ENCODE peak calls at places on chromosome X, in seven cellular contexts. M is AG04449, X is psoas muscle, D is Calu3, B is choroid plexus epithelial cell, J is testis, C is breast epithelium. T is an unnamed sample.

GRCh38 chrX:47380268-47380667 is 9.9 kb downstream of the ZNF157 start:
- DNase-seq in C (peak), B (no peak), M (peak), D (no peak), X (no peak), J (peak), T (peak)

GRCh38 chrX:115494133-115494532 is 66.8 kb upstream of the PLS3 start:
- DNase-seq in C (no peak), M (no peak), X (no peak), D (no peak), B (peak), J (no peak), T (no peak)

GRCh38 chrX:21503593-21503992 is 129.4 kb downstream of the CNKSR2 start:
- DNase-seq in C (no peak), J (no peak), X (no peak), D (no peak), M (no peak), B (no peak), T (no peak)

GRCh38 chrX:104315555-104315954 is 60.8 kb upstream of the ESX1 start:
- DNase-seq in D (no peak), M (no peak), X (no peak), J (no peak), B (peak), C (no peak), T (peak)

GRCh38 chrX:51332188-51332942 is at the start of gene NUDT10:
- DNase-seq in X (peak), B (peak), C (no peak), M (no peak), J (peak), D (no peak), T (peak)

GRCh38 chrX:101619336-101619735 is 1.5 kb upstream of the ARMCX6 start:
- DNase-seq in J (no peak), M (no peak), X (no peak), C (no peak), D (no peak), B (peak), T (no peak)

GRCh38 chrX:29478336-29479069 is 736.9 kb upstream of the MAGEB2 start:
- DNase-seq in B (peak), X (no peak), C (no peak), M (no peak), J (peak), D (peak), T (peak)

GRCh38 chrX:1453951-1454785 is 1.5 kb upstream of the ASMTL start:
- DNase-seq in M (peak), X (peak), D (peak), B (peak), J (peak), C (peak), T (peak)

GRCh38 chrX:38494239-38494823 is 67.0 kb upstream of the TSPAN7 start:
- DNase-seq in X (no peak), M (no peak), J (no peak), C (no peak), B (no peak), D (no peak), T (no peak)

GRCh38 chrX:128619490-128619889 is 567.3 kb upstream of the ACTRT1 start:
- DNase-seq in X (no peak), M (no peak), B (no peak), J (no peak), D (no peak), C (no peak), T (no peak)

GRCh38 chrX:36898301-36898700 is 109.9 kb upstream of the FAM47C start:
- DNase-seq in C (no peak), D (no peak), J (no peak), B (peak), X (no peak), M (no peak), T (peak)

GRCh38 chrX:150370589-150371312 is 7.6 kb downstream of the MAMLD1 start:
- DNase-seq in B (no peak), X (no peak), M (no peak), D (no peak), J (no peak), C (no peak), T (no peak)

GRCh38 chrX:140066262-140066661 is 100.9 kb upstream of the CXorf66 start:
- DNase-seq in B (no peak), X (no peak), J (no peak), C (no peak), D (no peak), M (no peak), T (no peak)

GRCh38 chrX:74370482-74370881 is 50.8 kb upstream of the SLC16A2 start:
- DNase-seq in X (no peak), J (no peak), M (no peak), B (no peak), C (no peak), D (no peak), T (no peak)

GRCh38 chrX:110588164-110588563 is 207.5 kb downstream of the CHRDL1 start:
- DNase-seq in C (no peak), B (no peak), X (no peak), J (no peak), D (no peak), M (no peak), T (no peak)

GRCh38 chrX:9604111-9604907 is 139.5 kb downstream of the TBL1X start:
- DNase-seq in J (peak), X (peak), D (no peak), M (no peak), C (peak), B (no peak), T (peak)

GRCh38 chrX:96540111-96540631 is 144.5 kb upstream of the DIAPH2 start:
- DNase-seq in J (no peak), B (no peak), M (no peak), D (no peak), C (no peak), X (no peak), T (no peak)

GRCh38 chrX:38636949-38637819 is 75.8 kb downstream of the TSPAN7 start:
- DNase-seq in B (peak), X (no peak), D (no peak), C (no peak), J (no peak), M (no peak), T (no peak)

GRCh38 chrX:50707376-50707775 is 106.6 kb downstream of the SHROOM4 start:
- DNase-seq in J (no peak), X (no peak), D (no peak), B (no peak), M (no peak), C (no peak), T (no peak)

GRCh38 chrX:130100180-130100579 is 10.1 kb downstream of the ELF4 start:
- DNase-seq in D (no peak), X (peak), M (no peak), C (no peak), B (peak), J (peak), T (peak)

GRCh38 chrX:3518870-3519269 is 172.4 kb upstream of the MXRA5 start:
- DNase-seq in D (peak), X (peak), J (no peak), M (peak), B (peak), C (no peak), T (peak)

GRCh38 chrX:152072236-152072635 is 66.1 kb downstream of the MAGEA10 start:
- DNase-seq in M (peak), B (peak), J (no peak), D (peak), C (no peak), X (no peak), T (peak)

GRCh38 chrX:22686138-22686541 is 313.6 kb upstream of the DDX53 start:
- DNase-seq in X (peak), B (peak), J (peak), C (no peak), D (no peak), M (peak), T (peak)

GRCh38 chrX:136750364-136750763 is 30.4 kb downstream of the ARHGEF6 start:
- DNase-seq in B (peak), M (no peak), C (no peak), J (no peak), X (no peak), D (no peak), T (no peak)

GRCh38 chrX:155841232-155841631 is 39.9 kb upstream of the VAMP7 start:
- DNase-seq in D (no peak), B (no peak), X (no peak), J (no peak), M (no peak), C (no peak), T (no peak)

GRCh38 chrX:129996120-129996519 is 13.7 kb downstream of the BCORL1 start:
- DNase-seq in M (peak), J (no peak), B (peak), X (no peak), D (no peak), C (no peak), T (peak)

GRCh38 chrX:155938132-155938531 is 57.0 kb downstream of the VAMP7 start:
- DNase-seq in J (no peak), D (no peak), B (no peak), M (no peak), X (no peak), C (no peak), T (no peak)

DNA sequence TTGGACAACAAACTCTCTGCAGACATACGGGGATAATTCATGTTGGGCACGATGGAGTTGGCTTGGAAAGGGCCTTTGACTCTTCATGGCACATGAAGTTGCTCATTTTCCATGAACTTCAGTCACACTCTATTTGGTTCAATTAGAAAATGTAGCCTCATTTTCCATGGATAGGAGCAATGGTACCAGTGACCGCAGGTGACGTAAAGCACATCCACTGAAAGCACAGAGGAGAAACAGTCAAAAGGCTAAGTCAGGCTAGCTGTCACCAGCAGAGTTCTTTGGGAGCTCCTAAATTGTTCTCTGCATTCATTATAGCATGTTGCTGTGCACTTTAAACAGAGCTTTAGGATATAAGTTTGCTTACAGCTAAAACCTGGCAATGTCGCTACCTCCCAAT is 39.9 kb upstream of the MAP3K15 start:
- DNase-seq in J (no peak), D (no peak), B (no peak), M (no peak), C (no peak), X (no peak), T (no peak)
- TF ChIP-seq CTCF in J (no peak), D (no peak), B (no peak), M (no peak), C (no peak), X (no peak), T (no peak)

GRCh38 chrX:40086569-40087335 is 11.0 kb downstream of the BCOR start:
- DNase-seq in X (no peak), M (no peak), J (peak), B (no peak), D (no peak), C (no peak), T (no peak)

GRCh38 chrX:40087574-40088298 is 10.0 kb downstream of the BCOR start:
- DNase-seq in C (no peak), J (no peak), D (no peak), X (no peak), B (no peak), M (no peak), T (no peak)

GRCh38 chrX:40088803-40089540 is 8.8 kb downstream of the BCOR start:
- DNase-seq in D (no peak), C (no peak), B (no peak), M (no peak), X (no peak), J (no peak), T (no peak)

GRCh38 chrX:40090050-40090804 is 7.5 kb downstream of the BCOR start:
- DNase-seq in C (no peak), X (no peak), M (no peak), D (peak), J (peak), B (no peak), T (no peak)

GRCh38 chrX:40088299-40088625 is 9.5 kb downstream of the BCOR start:
- DNase-seq in B (no peak), M (no peak), D (no peak), X (no peak), C (no peak), J (no peak), T (no peak)
- TF ChIP-seq CTCF in B (no peak), M (no peak), D (no peak), X (no peak), C (no peak), J (no peak), T (no peak)

DNA sequence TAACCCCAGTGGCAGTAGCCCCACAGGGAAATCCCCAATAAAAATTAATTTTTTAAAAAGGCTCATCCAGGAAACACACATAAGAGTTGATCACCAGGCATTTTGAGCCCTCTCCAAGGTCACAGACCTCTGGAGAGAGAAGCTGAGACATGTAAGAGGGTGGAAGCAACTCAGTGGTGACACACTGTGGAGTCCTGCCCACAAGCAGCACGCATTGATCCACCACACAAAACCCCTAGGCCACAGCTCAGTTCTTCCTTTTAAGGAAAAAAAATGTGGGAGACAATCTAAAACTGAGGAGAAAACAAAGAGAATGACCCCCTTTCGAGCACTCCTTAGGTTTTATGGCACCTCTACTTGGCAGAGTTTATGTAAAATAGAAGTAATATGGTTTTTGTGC is 71.7 kb upstream of the S100G start:
- DNase-seq in J (no peak), X (no peak), D (no peak), C (no peak), M (no peak), B (peak), T (peak)
- TF ChIP-seq CTCF in J (no peak), X (no peak), D (no peak), C (no peak), M (no peak), B (no peak), T (peak)

GRCh38 chrX:45767021-45767491 is 566.4 kb upstream of the DIPK2B start:
- DNase-seq in D (no peak), X (no peak), B (peak), M (no peak), J (no peak), C (no peak), T (peak)
- TF ChIP-seq CTCF in D (no peak), X (no peak), B (no peak), M (no peak), J (no peak), C (no peak), T (no peak)

GRCh38 chrX:54920610-54921426 is at the start of gene TRO:
- DNase-seq in D (no peak), J (peak), M (no peak), B (peak), X (no peak), C (no peak), T (no peak)
- TF ChIP-seq CTCF in D (no peak), J (no peak), M (peak), B (peak), X (no peak), C (no peak), T (peak)

DNA sequence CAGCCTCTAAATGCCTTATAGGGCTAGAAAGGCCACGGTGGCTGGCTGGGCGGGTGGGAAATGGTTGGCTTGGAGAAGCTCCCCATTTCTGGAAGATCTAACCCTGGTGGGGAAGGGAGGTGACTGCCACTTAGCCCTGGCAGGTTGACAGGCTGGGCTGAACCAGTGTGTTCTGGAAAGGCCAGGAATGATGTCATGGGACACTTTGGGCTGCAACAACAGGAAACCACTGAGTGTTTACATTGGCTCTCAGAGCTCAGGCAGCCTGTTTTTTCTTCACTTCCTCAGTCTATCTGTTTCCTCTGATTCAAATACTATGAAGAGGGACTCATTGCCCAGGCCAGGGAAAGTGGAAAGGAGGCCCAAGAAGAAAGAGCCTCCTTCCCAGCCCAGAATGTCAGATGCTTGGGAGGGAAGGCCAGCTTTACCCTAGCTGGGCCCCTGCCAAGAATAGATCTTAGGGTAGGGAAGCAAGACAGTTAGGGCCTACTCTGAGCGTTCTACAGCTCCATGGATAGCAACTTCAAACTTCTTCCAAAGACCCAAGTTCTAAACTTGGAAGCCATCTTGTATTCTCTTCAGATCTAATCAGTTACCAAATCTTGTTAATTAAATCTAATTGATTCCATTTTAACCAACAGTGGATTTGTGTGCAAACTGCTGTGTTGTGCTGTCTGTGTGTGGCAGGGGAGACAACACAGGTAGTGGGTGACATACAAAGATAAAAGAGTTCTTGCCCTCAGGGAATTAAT is 65.7 kb upstream of the MSN start:
- DNase-seq in D (peak), J (peak), C (peak), X (peak), B (peak), M (no peak), T (peak)
- TF ChIP-seq CTCF in D (no peak), J (no peak), C (no peak), X (no peak), B (no peak), M (no peak), T (peak)

DNA sequence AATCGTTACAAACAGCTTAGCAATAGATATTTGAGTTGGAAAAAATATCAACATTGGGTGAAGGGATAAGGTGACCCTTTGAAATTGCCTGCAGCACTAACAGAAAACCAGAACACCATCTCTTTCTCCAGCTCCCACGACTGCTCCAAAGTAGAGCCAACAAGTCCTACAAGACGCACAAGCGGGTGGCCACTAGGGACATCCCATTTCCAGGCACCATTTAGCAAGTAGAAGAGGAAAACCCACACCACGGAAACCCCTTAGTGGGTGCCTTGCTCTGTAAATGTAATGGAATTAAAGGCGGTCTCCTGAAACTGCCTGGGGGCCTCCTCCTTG is 1.9 kb downstream of the ARHGAP6 start:
- DNase-seq in C (no peak), M (no peak), J (no peak), B (no peak), D (no peak), X (no peak), T (no peak)
- TF ChIP-seq CTCF in C (no peak), M (no peak), J (no peak), B (no peak), D (no peak), X (no peak), T (no peak)

DNA sequence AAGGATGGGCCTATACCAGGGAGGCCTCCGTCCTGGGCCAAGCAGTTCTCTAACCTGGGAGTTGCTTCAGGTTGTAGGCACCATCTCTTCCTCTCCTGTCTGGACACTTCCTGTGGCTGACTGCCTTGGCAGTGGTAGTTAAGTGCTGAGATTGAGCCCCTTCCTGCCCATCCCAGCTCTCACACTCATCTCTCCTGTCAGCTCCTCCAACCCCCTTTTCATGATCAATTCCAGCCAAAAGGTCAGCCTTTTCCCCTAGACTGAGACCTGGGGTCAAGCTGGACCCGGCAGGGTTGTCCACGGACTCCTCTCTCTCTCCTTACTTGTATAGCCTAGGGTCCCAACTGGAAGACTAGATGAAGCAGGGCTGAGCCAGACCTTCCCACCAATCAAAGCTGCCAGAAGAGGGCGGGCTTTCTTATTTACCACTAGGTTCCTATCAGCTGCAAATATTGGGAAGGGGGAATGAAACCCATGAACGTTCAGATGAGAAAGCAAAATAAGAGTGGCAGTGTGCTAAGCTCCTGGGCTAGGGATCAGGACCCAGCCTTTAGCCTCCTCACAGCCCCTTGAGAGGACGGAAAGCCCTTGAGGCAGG is 34.5 kb downstream of the KDM5C start:
- DNase-seq in X (no peak), M (no peak), D (peak), B (peak), J (no peak), C (no peak), T (no peak)
- TF ChIP-seq CTCF in X (no peak), M (no peak), D (no peak), B (peak), J (no peak), C (no peak), T (peak)

GRCh38 chrX:53678667-53679066 is 7.9 kb downstream of the HUWE1 start:
- DNase-seq in J (no peak), C (no peak), D (no peak), B (peak), X (no peak), M (no peak), T (no peak)
- TF ChIP-seq CTCF in J (no peak), C (no peak), D (no peak), B (peak), X (peak), M (no peak), T (peak)